ENCODE peak calls at places on chromosome 4, in six cellular contexts. One of them, this sample, is unnamed.

GRCh38 chr4:646460-646859 is 21.1 kb downstream of the PDE6B start:
- DNase-seq in GM23338: no peak
- DNase-seq in neural crest cell: no peak
- DNase-seq in RWPE2: peak
- DNase-seq in pancreas: peak
- DNase-seq in Peyer's patch: no peak
- DNase-seq in this sample: peak

GRCh38 chr4:30868257-30868656 is 148.1 kb downstream of the PCDH7 start:
- DNase-seq in GM23338: no peak
- DNase-seq in neural crest cell: no peak
- DNase-seq in RWPE2: no peak
- DNase-seq in pancreas: no peak
- DNase-seq in Peyer's patch: no peak
- DNase-seq in this sample: no peak

GRCh38 chr4:116870667-116871066 is 214.7 kb downstream of the TRAM1L1 start:
- DNase-seq in GM23338: peak
- DNase-seq in neural crest cell: no peak
- DNase-seq in RWPE2: no peak
- DNase-seq in pancreas: no peak
- DNase-seq in Peyer's patch: no peak
- DNase-seq in this sample: no peak

GRCh38 chr4:122662701-122663100 is 41.8 kb upstream of the IL21 start:
- DNase-seq in GM23338: peak
- DNase-seq in neural crest cell: no peak
- DNase-seq in RWPE2: no peak
- DNase-seq in pancreas: no peak
- DNase-seq in Peyer's patch: no peak
- DNase-seq in this sample: no peak

GRCh38 chr4:37531156-37531555 is 155.0 kb downstream of the RELL1 start:
- DNase-seq in GM23338: no peak
- DNase-seq in neural crest cell: no peak
- DNase-seq in RWPE2: no peak
- DNase-seq in pancreas: no peak
- DNase-seq in Peyer's patch: no peak
- DNase-seq in this sample: no peak

GRCh38 chr4:39114436-39114835 is 52.4 kb downstream of the KLHL5 start:
- DNase-seq in GM23338: no peak
- DNase-seq in neural crest cell: no peak
- DNase-seq in RWPE2: no peak
- DNase-seq in pancreas: no peak
- DNase-seq in Peyer's patch: no peak
- DNase-seq in this sample: no peak

GRCh38 chr4:97153042-97153441 is 990.2 kb downstream of the STPG2 start:
- DNase-seq in GM23338: peak
- DNase-seq in neural crest cell: no peak
- DNase-seq in RWPE2: no peak
- DNase-seq in pancreas: no peak
- DNase-seq in Peyer's patch: no peak
- DNase-seq in this sample: no peak

GRCh38 chr4:153809307-153809706 is 20.4 kb upstream of the SFRP2 start:
- DNase-seq in GM23338: no peak
- DNase-seq in neural crest cell: no peak
- DNase-seq in RWPE2: no peak
- DNase-seq in pancreas: no peak
- DNase-seq in Peyer's patch: no peak
- DNase-seq in this sample: peak

GRCh38 chr4:176436500-176436973 is 116.8 kb downstream of the SPCS3 start:
- DNase-seq in GM23338: no peak
- DNase-seq in neural crest cell: no peak
- DNase-seq in RWPE2: no peak
- DNase-seq in pancreas: no peak
- DNase-seq in Peyer's patch: no peak
- DNase-seq in this sample: no peak

GRCh38 chr4:181528570-181529184 is 714.5 kb upstream of the TENM3 start:
- DNase-seq in GM23338: peak
- DNase-seq in neural crest cell: peak
- DNase-seq in RWPE2: peak
- DNase-seq in pancreas: peak
- DNase-seq in Peyer's patch: peak
- DNase-seq in this sample: peak

GRCh38 chr4:73870260-73870659 is 1.1 kb downstream of the CXCL1 start:
- DNase-seq in GM23338: peak
- DNase-seq in neural crest cell: no peak
- DNase-seq in RWPE2: no peak
- DNase-seq in pancreas: no peak
- DNase-seq in Peyer's patch: no peak
- DNase-seq in this sample: no peak

GRCh38 chr4:111905511-111905910 is 239.7 kb upstream of the FAM241A start:
- DNase-seq in GM23338: no peak
- DNase-seq in neural crest cell: no peak
- DNase-seq in RWPE2: no peak
- DNase-seq in pancreas: no peak
- DNase-seq in Peyer's patch: no peak
- DNase-seq in this sample: no peak

GRCh38 chr4:89836897-89837384 is at the start of gene SNCA:
- DNase-seq in GM23338: peak
- DNase-seq in neural crest cell: peak
- DNase-seq in RWPE2: peak
- DNase-seq in pancreas: peak
- DNase-seq in Peyer's patch: peak
- DNase-seq in this sample: peak

GRCh38 chr4:10296730-10297129 is 160.5 kb downstream of the ZNF518B start:
- DNase-seq in GM23338: peak
- DNase-seq in neural crest cell: peak
- DNase-seq in RWPE2: no peak
- DNase-seq in pancreas: no peak
- DNase-seq in Peyer's patch: no peak
- DNase-seq in this sample: no peak

GRCh38 chr4:175453456-175453855 is 358.6 kb downstream of the GPM6A start:
- DNase-seq in GM23338: no peak
- DNase-seq in neural crest cell: no peak
- DNase-seq in RWPE2: no peak
- DNase-seq in pancreas: no peak
- DNase-seq in Peyer's patch: no peak
- DNase-seq in this sample: no peak

GRCh38 chr4:158411180-158411721 is 110.4 kb upstream of the RXFP1 start:
- DNase-seq in GM23338: no peak
- DNase-seq in neural crest cell: no peak
- DNase-seq in RWPE2: no peak
- DNase-seq in pancreas: no peak
- DNase-seq in Peyer's patch: no peak
- DNase-seq in this sample: no peak

DNA sequence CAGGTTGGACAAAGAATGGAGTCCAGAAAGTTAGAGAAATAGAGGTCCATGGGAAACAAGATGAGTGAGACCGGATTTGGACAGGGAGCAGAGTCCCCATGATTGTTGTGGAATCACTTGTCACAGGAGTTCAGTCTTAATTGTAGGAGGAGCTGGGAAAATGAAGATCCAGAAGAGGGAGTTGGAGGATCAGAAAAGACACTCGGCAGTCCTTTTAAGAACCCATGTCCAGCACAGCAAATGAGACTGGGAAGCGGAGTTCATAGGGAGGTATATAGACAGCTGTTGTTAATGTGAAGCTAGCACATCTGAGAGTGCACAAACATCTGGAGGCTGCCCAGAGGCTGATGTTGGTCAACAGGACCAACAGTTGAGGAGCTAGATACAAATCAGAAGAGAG is 111.4 kb upstream of the RXFP1 start:
- DNase-seq in GM23338: peak
- DNase-seq in neural crest cell: no peak
- DNase-seq in RWPE2: no peak
- DNase-seq in pancreas: no peak
- DNase-seq in Peyer's patch: no peak
- DNase-seq in this sample: no peak
- TF ChIP-seq CTCF in GM23338: peak
- TF ChIP-seq CTCF in neural crest cell: no peak
- TF ChIP-seq CTCF in RWPE2: peak
- TF ChIP-seq CTCF in pancreas: no peak
- TF ChIP-seq CTCF in Peyer's patch: no peak
- TF ChIP-seq CTCF in this sample: no peak

DNA sequence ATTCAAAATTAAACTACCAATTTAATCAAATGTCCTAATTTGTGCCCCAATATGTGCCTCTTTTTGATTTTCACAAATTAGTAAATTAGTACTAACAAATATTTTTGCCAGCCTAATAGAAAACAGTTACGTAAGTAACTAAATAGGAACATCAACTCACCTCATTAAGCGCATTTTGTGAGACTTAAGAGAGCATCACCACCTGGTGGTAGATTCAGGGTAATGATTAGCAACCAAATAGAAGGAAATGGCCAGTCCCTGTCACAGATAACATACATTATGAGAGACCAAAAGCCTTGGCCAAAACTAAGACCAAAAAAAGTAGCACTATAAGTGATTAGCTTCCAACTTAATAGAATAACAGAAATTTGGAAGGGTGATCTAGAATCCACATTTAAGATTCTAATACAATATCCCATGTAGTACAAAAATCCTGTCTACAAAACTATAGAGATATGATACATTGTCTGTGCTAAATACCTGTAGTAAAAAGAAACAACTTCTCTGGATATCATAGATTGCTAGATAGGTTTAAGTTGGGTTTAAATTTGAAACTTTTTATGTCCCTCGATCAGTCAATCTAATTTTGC is 46.7 kb downstream of the C4orf46 start:
- DNase-seq in GM23338: peak
- DNase-seq in neural crest cell: peak
- DNase-seq in RWPE2: no peak
- DNase-seq in pancreas: no peak
- DNase-seq in Peyer's patch: no peak
- DNase-seq in this sample: no peak
- TF ChIP-seq CTCF in GM23338: peak
- TF ChIP-seq CTCF in neural crest cell: peak
- TF ChIP-seq CTCF in RWPE2: peak
- TF ChIP-seq CTCF in pancreas: peak
- TF ChIP-seq CTCF in Peyer's patch: peak
- TF ChIP-seq CTCF in this sample: peak

DNA sequence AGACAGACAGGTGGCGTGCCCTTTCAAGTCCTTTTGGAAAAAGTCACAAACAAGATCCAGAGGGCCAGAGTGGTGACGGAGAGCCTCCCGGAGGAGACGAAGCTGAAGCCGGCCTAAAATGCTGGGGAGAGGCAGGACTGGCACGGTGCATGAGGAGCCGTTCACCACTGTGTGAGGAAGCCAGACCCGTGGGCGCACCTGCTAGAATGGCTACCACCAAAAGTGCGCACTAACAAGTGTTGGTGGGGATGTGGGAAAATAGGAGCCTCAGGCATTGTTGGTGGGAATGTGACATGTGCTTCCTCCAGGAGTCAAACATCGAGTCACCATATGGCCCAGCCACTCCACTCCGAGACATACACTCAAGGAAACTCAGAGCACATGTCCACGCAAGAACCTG is 67.4 kb upstream of the HELT start:
- DNase-seq in GM23338: no peak
- DNase-seq in neural crest cell: no peak
- DNase-seq in RWPE2: no peak
- DNase-seq in pancreas: no peak
- DNase-seq in Peyer's patch: no peak
- DNase-seq in this sample: no peak
- TF ChIP-seq CTCF in GM23338: no peak
- TF ChIP-seq CTCF in neural crest cell: no peak
- TF ChIP-seq CTCF in RWPE2: no peak
- TF ChIP-seq CTCF in pancreas: no peak
- TF ChIP-seq CTCF in Peyer's patch: no peak
- TF ChIP-seq CTCF in this sample: no peak

DNA sequence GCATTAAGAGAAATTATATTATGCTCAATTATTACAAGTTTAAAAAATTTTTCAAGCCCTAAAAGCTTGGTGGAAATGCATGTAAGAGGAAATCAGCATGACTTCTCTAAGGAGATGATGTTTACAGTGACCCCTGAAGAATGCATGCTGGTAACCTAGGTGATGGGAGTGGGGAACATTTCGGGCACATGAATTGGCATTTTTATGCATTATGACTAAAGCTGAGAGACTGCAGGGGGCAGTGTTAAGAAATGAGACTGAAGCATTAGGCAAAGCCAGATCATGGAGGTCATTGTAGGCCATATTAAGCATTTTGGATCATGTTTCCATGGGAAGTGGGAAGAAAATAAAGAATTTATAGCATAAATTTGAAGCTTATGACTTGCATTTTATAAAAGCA is 421.3 kb downstream of the FAT4 start:
- DNase-seq in GM23338: peak
- DNase-seq in neural crest cell: no peak
- DNase-seq in RWPE2: no peak
- DNase-seq in pancreas: no peak
- DNase-seq in Peyer's patch: no peak
- DNase-seq in this sample: no peak
- TF ChIP-seq CTCF in GM23338: peak
- TF ChIP-seq CTCF in neural crest cell: no peak
- TF ChIP-seq CTCF in RWPE2: peak
- TF ChIP-seq CTCF in pancreas: no peak
- TF ChIP-seq CTCF in Peyer's patch: no peak
- TF ChIP-seq CTCF in this sample: no peak

This sample was measured in activated CD8-positive, alpha-beta T cell treated with anti-CD3 and anti-CD28 coated beads for 36 hours.